ENCODE peak calls at places on chromosome X, in seven cellular contexts. V is tibial nerve, D is lower leg skin, E is PC-9, G is HFF-Myc, W is cardiac muscle cell, S is fibroblast of the aortic adventitia. B is an unnamed sample.
A peak's percentile ranks its signal among the peaks of the same experiment; 100 is the strongest.

GRCh38 chrX:53077207-53078197 is 4.7 kb upstream of the TSPYL2 start:
- DNase-seq in V (no peak), D (no peak), E (no peak), G (no peak), W (no peak), S (no peak), B (no peak)

GRCh38 chrX:87338510-87338909 is 179.1 kb upstream of the KLHL4 start:
- DNase-seq in V (no peak), D (no peak), E (no peak), G (no peak), W (peak; percentile 54), S (peak; percentile 42), B (peak; percentile 52)

GRCh38 chrX:122134291-122134690 is 1049.8 kb upstream of the GRIA3 start:
- DNase-seq in V (no peak), D (no peak), E (no peak), G (no peak), W (no peak), S (peak; percentile 45), B (no peak)

GRCh38 chrX:23885803-23886202 is 21.9 kb downstream of the APOO start:
- DNase-seq in V (no peak), D (no peak), E (no peak), G (no peak), W (no peak), S (no peak), B (no peak)

GRCh38 chrX:150364347-150365050 is 1.4 kb downstream of the MAMLD1 start:
- DNase-seq in V (peak; percentile 7), D (no peak), E (no peak), G (no peak), W (peak; percentile 19), S (peak; percentile 12), B (no peak)

GRCh38 chrX:17655232-17656034 is 81.9 kb upstream of the SCML1 start:
- DNase-seq in V (no peak), D (no peak), E (no peak), G (no peak), W (peak; percentile 8), S (peak; percentile 17), B (peak; percentile 10)

GRCh38 chrX:27444093-27444908 is 18.8 kb downstream of the PPP4R3C start:
- DNase-seq in V (no peak), D (no peak), E (no peak), G (no peak), W (no peak), S (no peak), B (no peak)

GRCh38 chrX:43654431-43655150 is 1.5 kb upstream of the MAOA start:
- DNase-seq in V (peak; percentile 84), D (peak; percentile 90), E (peak; percentile 79), G (peak; percentile 11), W (peak; percentile 96), S (peak; percentile 90), B (peak; percentile 93)

GRCh38 chrX:3215249-3215648 is 131.2 kb downstream of the MXRA5 start:
- DNase-seq in V (no peak), D (no peak), E (no peak), G (no peak), W (no peak), S (no peak), B (no peak)

GRCh38 chrX:69503228-69503834 is 795 bp upstream of the NALF2 start:
- DNase-seq in V (no peak), D (no peak), E (no peak), G (peak; percentile 2), W (peak; percentile 54), S (no peak), B (peak; percentile 39)

GRCh38 chrX:47174846-47175587 is 18.6 kb upstream of the UBA1 start:
- DNase-seq in V (no peak), D (no peak), E (no peak), G (no peak), W (no peak), S (no peak), B (no peak)

GRCh38 chrX:51024106-51024696 is 113.7 kb downstream of the BMP15 start:
- DNase-seq in V (no peak), D (no peak), E (no peak), G (no peak), W (no peak), S (no peak), B (no peak)

GRCh38 chrX:140508958-140509357 is 4.1 kb upstream of the SOX3 start:
- DNase-seq in V (no peak), D (no peak), E (no peak), G (no peak), W (no peak), S (no peak), B (no peak)

GRCh38 chrX:96540111-96540631 is 144.5 kb upstream of the DIAPH2 start:
- DNase-seq in V (no peak), D (no peak), E (no peak), G (no peak), W (no peak), S (no peak), B (no peak)

GRCh38 chrX:131752493-131753198 is 208.8 kb downstream of the OR13H1 start:
- DNase-seq in V (no peak), D (no peak), E (no peak), G (no peak), W (no peak), S (peak; percentile 96), B (no peak)

GRCh38 chrX:19007011-19007410 is 23.1 kb upstream of the PHKA2 start:
- DNase-seq in V (no peak), D (no peak), E (no peak), G (no peak), W (no peak), S (no peak), B (no peak)

GRCh38 chrX:15686818-15687685 is 22.4 kb upstream of the CLTRN start:
- DNase-seq in V (peak; percentile 68), D (peak; percentile 37), E (peak; percentile 35), G (peak; percentile 25), W (peak; percentile 60), S (peak; percentile 70), B (peak; percentile 65)

GRCh38 chrX:64975491-64975890 is 759 bp downstream of the ZC4H2 start:
- DNase-seq in V (peak; percentile 4), D (peak; percentile 11), E (no peak), G (no peak), W (peak; percentile 14), S (peak; percentile 2), B (peak; percentile 16)

GRCh38 chrX:129612396-129612795 is 42.4 kb downstream of the APLN start:
- DNase-seq in V (no peak), D (no peak), E (no peak), G (no peak), W (no peak), S (no peak), B (no peak)

GRCh38 chrX:143988356-143988755 is 104.5 kb downstream of the UBE2NL start:
- DNase-seq in V (no peak), D (no peak), E (no peak), G (no peak), W (no peak), S (no peak), B (no peak)

GRCh38 chrX:107747596-107748161 is 27.9 kb downstream of the TSC22D3 start:
- DNase-seq in V (peak; percentile 33), D (no peak), E (peak; percentile 40), G (no peak), W (peak; percentile 64), S (peak; percentile 59), B (peak; percentile 69)

GRCh38 chrX:68203656-68204055 is 229.6 kb downstream of the OPHN1 start:
- DNase-seq in V (no peak), D (no peak), E (no peak), G (no peak), W (no peak), S (no peak), B (no peak)

GRCh38 chrX:49627030-49627777 is 28.4 kb downstream of the GAGE1 start:
- DNase-seq in V (no peak), D (no peak), E (no peak), G (no peak), W (peak; percentile 9), S (no peak), B (peak; percentile 1)
- TF ChIP-seq CTCF in V (no peak), D (no peak), E (no peak), G (peak; percentile 32), W (peak; percentile 20), S (no peak), B (peak; percentile 15)

GRCh38 chrX:40093586-40093985 is 4.2 kb downstream of the BCOR start:
- DNase-seq in V (no peak), D (no peak), E (no peak), G (no peak), W (no peak), S (no peak), B (no peak)
- H3K4me3 ChIP-seq in V (peak overlapping the region; percentile 81), D (no peak overlapping the region), E (peak overlapping the region; percentile 55), G (no peak overlapping the region), W (peak overlapping the region; percentile 83), S (peak overlapping the region; percentile 68), B (peak overlapping the region; percentile 58)

GRCh38 chrX:101210630-101211029 is 9.0 kb upstream of the DRP2 start:
- DNase-seq in V (no peak), D (no peak), E (no peak), G (no peak), W (no peak), S (no peak), B (no peak)

GRCh38 chrX:101208152-101208905 is 11.3 kb upstream of the DRP2 start:
- DNase-seq in V (no peak), D (no peak), E (no peak), G (no peak), W (peak; percentile 53), S (peak; percentile 57), B (peak; percentile 36)

GRCh38 chrX:101203782-101204351 is 15.7 kb upstream of the DRP2 start:
- DNase-seq in V (no peak), D (no peak), E (no peak), G (no peak), W (no peak), S (peak; percentile 33), B (no peak)

GRCh38 chrX:101206471-101206870 is 13.1 kb upstream of the DRP2 start:
- DNase-seq in V (no peak), D (no peak), E (no peak), G (peak; percentile 2), W (peak; percentile 59), S (peak; percentile 55), B (peak; percentile 58)
- TF ChIP-seq CTCF in V (no peak), D (no peak), E (peak; percentile 62), G (peak; percentile 21), W (peak; percentile 40), S (peak; percentile 60), B (peak; percentile 40)

GRCh38 chrX:134382821-134383220 is 77.1 kb upstream of the HPRT1 start:
- DNase-seq in V (no peak), D (no peak), E (no peak), G (no peak), W (no peak), S (no peak), B (no peak)

DNA sequence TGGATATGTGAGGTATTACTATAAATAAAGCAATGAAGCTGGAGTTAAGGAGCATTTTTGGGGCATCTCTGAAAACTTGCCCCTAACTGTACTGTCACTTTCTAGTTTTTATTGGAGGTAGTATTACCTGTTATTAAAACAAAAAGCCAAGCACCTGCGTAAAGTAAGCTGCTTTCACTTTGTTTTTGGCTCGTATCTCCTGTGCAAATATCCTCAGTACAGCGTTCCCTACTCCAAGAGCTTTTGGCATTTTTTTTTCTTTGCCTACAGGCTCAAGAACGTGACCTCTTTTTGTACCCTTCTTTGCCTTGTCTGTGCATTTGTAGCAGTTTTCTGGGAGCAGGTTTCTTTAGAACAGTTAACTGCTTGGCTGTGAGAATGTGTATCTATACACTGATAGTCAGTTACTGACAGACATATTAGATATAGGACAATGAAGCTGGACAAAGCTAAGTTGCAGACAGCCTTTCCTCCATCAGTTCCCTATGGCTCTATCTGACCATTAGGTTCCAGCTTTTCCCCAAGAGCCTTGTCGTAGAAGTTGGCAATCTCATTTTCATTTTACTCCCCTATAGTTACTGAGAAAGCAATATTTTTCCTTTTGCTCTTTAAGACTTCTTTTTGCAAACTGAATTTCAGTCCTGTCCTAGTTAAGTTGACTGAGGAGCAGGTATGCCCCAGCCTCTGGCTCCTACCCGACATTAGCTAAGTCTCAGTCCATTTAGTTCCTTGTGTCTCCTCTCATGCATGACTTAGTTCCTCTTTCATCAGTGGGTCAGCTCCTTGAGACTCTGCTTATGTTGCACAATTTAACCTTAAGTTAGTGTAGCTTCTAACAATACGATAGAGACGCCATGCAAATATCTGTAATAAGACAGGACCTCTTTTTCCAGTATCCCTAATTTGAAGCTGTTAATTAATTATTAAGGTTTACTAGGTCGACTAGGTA is 71.5 kb upstream of the HPRT1 start:
- DNase-seq in V (no peak), D (no peak), E (no peak), G (no peak), W (no peak), S (no peak), B (no peak)
- H3K4me3 ChIP-seq in V (no peak overlapping the region), D (no peak overlapping the region), E (no peak overlapping the region), G (no peak overlapping the region), W (no peak overlapping the region), S (no peak overlapping the region), B (no peak overlapping the region)

B was measured in cardiac fibroblast.